ENCODE peak calls at places on chromosome 19, in nine cellular contexts. K is vagina; Q is islet precursor cell; N is AG09319; U is SHP77 treated with DMSO at 0.1 percent for 48 hours; Y is aorta; S is activated naive CD4-positive, alpha-beta T cell; W is NCI-H2081; A is fibroblast of mammary gland. E is an unnamed sample.

GRCh38 chr19:40686882-40687524 is 3.4 kb downstream of the NUMBL start:
- DNase-seq in N (no peak), W (no peak), A (no peak), K (no peak), Q (no peak), U (no peak), Y (no peak), S (no peak), E (no peak)

GRCh38 chr19:16405797-16406196 is 66.0 kb downstream of the EPS15L1 start:
- DNase-seq in W (no peak), U (no peak), K (no peak), Y (no peak), Q (no peak), N (no peak), S (no peak), A (no peak), E (no peak)

GRCh38 chr19:33376423-33376822 is 2.9 kb downstream of the CEBPG start:
- DNase-seq in N (peak), S (no peak), Q (peak), A (peak), W (no peak), K (no peak), Y (peak), U (no peak), E (peak)

GRCh38 chr19:44925114-44925891 is 10.9 kb downstream of the APOC1 start:
- DNase-seq in W (no peak), Q (no peak), N (no peak), A (peak), Y (peak), K (no peak), S (no peak), U (no peak), E (peak)

GRCh38 chr19:16154557-16154956 is 11.1 kb downstream of the HSH2D start:
- DNase-seq in A (no peak), K (no peak), S (no peak), Y (no peak), N (no peak), Q (no peak), W (no peak), U (no peak), E (no peak)

GRCh38 chr19:7704280-7705060 is 2.5 kb upstream of the FCER2 start:
- DNase-seq in N (no peak), A (no peak), Y (no peak), W (no peak), Q (no peak), U (no peak), S (no peak), K (no peak), E (no peak)

GRCh38 chr19:34639491-34640085 is 37.4 kb downstream of the SCGB2B2 start:
- DNase-seq in S (no peak), Q (no peak), K (no peak), U (peak), Y (peak), A (peak), N (peak), W (peak), E (no peak)

GRCh38 chr19:15934332-15935078 is at the start of gene CYP4F11:
- DNase-seq in N (no peak), S (no peak), Q (no peak), W (no peak), U (peak), A (no peak), K (peak), Y (peak), E (peak)

GRCh38 chr19:33780746-33781145 is 15.9 kb upstream of the KCTD15 start:
- DNase-seq in Y (no peak), U (no peak), N (no peak), Q (no peak), S (no peak), A (no peak), K (no peak), W (no peak), E (no peak)

GRCh38 chr19:7914099-7914498 is 531 bp upstream of the TGFBR3L start:
- DNase-seq in N (no peak), K (no peak), A (no peak), U (no peak), Q (no peak), Y (no peak), W (no peak), S (no peak), E (no peak)

GRCh38 chr19:56837492-56837891 is 3.0 kb downstream of the PEG3 start:
- DNase-seq in W (no peak), K (no peak), U (no peak), S (no peak), N (no peak), A (peak), Y (peak), Q (no peak), E (peak)

GRCh38 chr19:35468637-35469036 is 20.6 kb downstream of the FFAR2 start:
- DNase-seq in K (no peak), S (no peak), A (peak), W (no peak), Y (peak), U (no peak), N (no peak), Q (peak), E (no peak)

GRCh38 chr19:44848036-44848804 is 2.1 kb downstream of the NECTIN2 start:
- DNase-seq in A (peak), Y (peak), N (no peak), Q (peak), K (no peak), U (no peak), S (no peak), W (no peak), E (no peak)

GRCh38 chr19:13557756-13558398 is 51.6 kb upstream of the CACNA1A start:
- DNase-seq in W (no peak), N (no peak), K (no peak), U (no peak), Q (no peak), A (no peak), S (no peak), Y (no peak), E (no peak)

GRCh38 chr19:30498707-30499106 is 126.5 kb downstream of the ZNF536 start:
- DNase-seq in S (no peak), A (no peak), U (no peak), W (no peak), Y (no peak), K (no peak), Q (no peak), N (no peak), E (no peak)

GRCh38 chr19:18843960-18844359 is 12.2 kb downstream of the UPF1 start:
- DNase-seq in W (no peak), S (no peak), U (no peak), A (no peak), Y (no peak), N (no peak), K (no peak), Q (no peak), E (no peak)

GRCh38 chr19:39307233-39307821 is 11.1 kb downstream of the IFNL1 start:
- DNase-seq in Q (peak), W (peak), A (no peak), S (no peak), K (no peak), Y (peak), U (no peak), N (no peak), E (no peak)

GRCh38 chr19:5993516-5994406 is 15.8 kb upstream of the RANBP3 start:
- DNase-seq in A (no peak), K (no peak), N (no peak), Q (no peak), U (no peak), S (no peak), Y (no peak), W (no peak), E (no peak)

E was measured in psoas muscle.